ENCODE peak calls at places on chromosomes 11 and 22, in seven cellular contexts. X is T-helper 22 cell, T is activated T-cell treated with anti-CD3 and anti-CD28 coated beads for 1 hour, C is sigmoid colon, B is gastrocnemius medialis, F is GM13977, O is Calu3. J is an unnamed sample.

GRCh38 chr11:16987205-16987568 is 27.0 kb downstream of the PLEKHA7 start:
- DNase-seq in X (no peak), T (no peak), C (no peak), B (no peak), F (no peak), O (peak), J (no peak)

GRCh38 chr22:49936018-49936972 is 17.9 kb downstream of the CRELD2 start:
- DNase-seq in X (peak), T (peak), C (peak), B (peak), F (peak), O (peak), J (peak)

GRCh38 chr22:33112606-33113005 is 54.4 kb upstream of the SYN3 start:
- DNase-seq in X (no peak), T (no peak), C (no peak), B (no peak), F (no peak), O (no peak), J (no peak)

GRCh38 chr22:19880786-19881569 is 26.3 kb upstream of the GNB1L start:
- DNase-seq in X (no peak), T (no peak), C (peak), B (no peak), F (no peak), O (peak), J (no peak)

GRCh38 chr11:102345923-102346322 is 1.1 kb upstream of the BIRC2 start:
- DNase-seq in X (peak), T (no peak), C (no peak), B (no peak), F (no peak), O (peak), J (no peak)

GRCh38 chr11:120057595-120058581 is 80.0 kb downstream of the TRIM29 start:
- DNase-seq in X (no peak), T (no peak), C (no peak), B (no peak), F (peak), O (peak), J (no peak)

GRCh38 chr11:116170526-116171120 is 602.2 kb downstream of the BUD13 start:
- DNase-seq in X (no peak), T (no peak), C (no peak), B (no peak), F (no peak), O (peak), J (no peak)

GRCh38 chr11:72864692-72865655 is 50.8 kb downstream of the ATG16L2 start:
- DNase-seq in X (no peak), T (no peak), C (no peak), B (no peak), F (no peak), O (no peak), J (no peak)

GRCh38 chr11:106031936-106032335 is 9.9 kb upstream of the MSANTD4 start:
- DNase-seq in X (no peak), T (no peak), C (no peak), B (no peak), F (no peak), O (no peak), J (no peak)

GRCh38 chr22:17970205-17970708 is 54.1 kb downstream of the MICAL3 start:
- DNase-seq in X (no peak), T (no peak), C (no peak), B (no peak), F (no peak), O (no peak), J (no peak)

GRCh38 chr22:19043111-19044085 is 78.8 kb downstream of the DGCR2 start:
- DNase-seq in X (no peak), T (no peak), C (peak), B (no peak), F (no peak), O (no peak), J (no peak)

J was measured in CD4-positive, alpha-beta T cell.